ENCODE peak calls at places on chromosomes 11 and 22, in four cellular contexts. J is heart right ventricle, I is tibial artery, O is colonic mucosa. P is an unnamed sample.

GRCh38 chr11:121892131-121892681 is 223.8 kb downstream of the BLID start:
- DNase-seq in O (no peak), I (no peak), J (peak; percentile 33), P (no peak)

GRCh38 chr22:45720875-45721378 is 49.3 kb downstream of the ATXN10 start:
- DNase-seq in O (no peak), I (no peak), J (no peak), P (no peak)

GRCh38 chr11:96222102-96222501 is 120.9 kb downstream of the MAML2 start:
- DNase-seq in I (no peak), O (no peak), J (no peak), P (no peak)

GRCh38 chr22:41092023-41092817 is at the start of gene EP300:
- DNase-seq in J (peak; percentile 84), I (peak; percentile 93), O (peak; percentile 89), P (peak; percentile 48)

GRCh38 chr22:17785185-17786184 is 11.2 kb upstream of the BID start:
- DNase-seq in J (peak; percentile 62), O (peak; percentile 84), I (peak; percentile 46), P (peak; percentile 47)

GRCh38 chr11:117792992-117793391 is 4.0 kb downstream of the DSCAML1 start:
- DNase-seq in J (no peak), I (no peak), O (no peak), P (no peak)

GRCh38 chr11:100964400-100964799 is 165.2 kb downstream of the PGR start:
- DNase-seq in J (no peak), O (no peak), I (no peak), P (no peak)

GRCh38 chr22:23012081-23012622 is 58.2 kb upstream of the GNAZ start:
- DNase-seq in I (no peak), J (no peak), O (no peak), P (no peak)

GRCh38 chr11:87281496-87281895 is 243.8 kb downstream of the TMEM135 start:
- DNase-seq in O (no peak), I (no peak), J (no peak), P (no peak)

GRCh38 chr22:46465793-46466192 is 71.6 kb downstream of the CELSR1 start:
- DNase-seq in O (no peak), I (no peak), J (no peak), P (no peak)

GRCh38 chr11:65498042-65498726 is 661 bp upstream of the MALAT1 start:
- DNase-seq in I (peak; percentile 60), O (no peak), J (no peak), P (peak; percentile 46)

GRCh38 chr22:40247976-40248375 is 70.3 kb downstream of the TNRC6B start:
- DNase-seq in O (no peak), I (no peak), J (no peak), P (no peak)

GRCh38 chr22:46561435-46561905 is 24.1 kb upstream of the CELSR1 start:
- DNase-seq in J (no peak), O (no peak), I (no peak), P (no peak)

GRCh38 chr11:111978028-111978771 is 41.1 kb downstream of the DIXDC1 start:
- DNase-seq in I (peak; percentile 85), O (peak; percentile 36), J (peak; percentile 28), P (no peak)

GRCh38 chr11:43789700-43790443 is 90.8 kb upstream of the ALKBH3 start:
- DNase-seq in J (no peak), I (no peak), O (no peak), P (no peak)

GRCh38 chr11:36196476-36197099 is 92.6 kb downstream of the COMMD9 start:
- DNase-seq in O (no peak), I (no peak), J (no peak), P (no peak)

GRCh38 chr11:86177319-86177718 is 67.2 kb upstream of the EED start:
- DNase-seq in I (no peak), O (no peak), J (no peak), P (no peak)

GRCh38 chr11:16778876-16779275 is 40.4 kb downstream of the C11orf58 start:
- DNase-seq in J (no peak), I (no peak), O (no peak), P (no peak)

GRCh38 chr22:37526376-37526775 is 7.2 kb upstream of the CARD10 start:
- DNase-seq in J (no peak), O (no peak), I (no peak), P (no peak)

GRCh38 chr22:18035740-18036139 is 11.4 kb upstream of the MICAL3 start:
- DNase-seq in O (no peak), J (no peak), I (no peak), P (no peak)

GRCh38 chr11:30006876-30007275 is 10.0 kb downstream of the KCNA4 start:
- DNase-seq in J (no peak), I (no peak), O (no peak), P (no peak)

GRCh38 chr11:73415854-73416615 is 39.8 kb downstream of the RELT start:
- DNase-seq in O (no peak), I (no peak), J (no peak), P (no peak)

GRCh38 chr22:50532353-50532700 is 2.5 kb upstream of the TYMP start:
- DNase-seq in J (peak; percentile 61), O (no peak), I (no peak), P (no peak)

GRCh38 chr11:69951821-69952590 is 126.1 kb upstream of the ANO1 start:
- DNase-seq in O (no peak), J (peak; percentile 2), I (no peak), P (no peak)

GRCh38 chr11:69949327-69949726 is 128.8 kb upstream of the ANO1 start:
- DNase-seq in J (no peak), I (peak; percentile 35), O (no peak), P (no peak)

GRCh38 chr11:69948256-69949141 is 129.3 kb upstream of the FGF3 start:
- DNase-seq in O (peak; percentile 61), J (peak; percentile 10), I (no peak), P (no peak)

GRCh38 chr11:69950621-69951020 is 127.5 kb upstream of the ANO1 start:
- DNase-seq in I (no peak), J (no peak), O (no peak), P (no peak)

DNA sequence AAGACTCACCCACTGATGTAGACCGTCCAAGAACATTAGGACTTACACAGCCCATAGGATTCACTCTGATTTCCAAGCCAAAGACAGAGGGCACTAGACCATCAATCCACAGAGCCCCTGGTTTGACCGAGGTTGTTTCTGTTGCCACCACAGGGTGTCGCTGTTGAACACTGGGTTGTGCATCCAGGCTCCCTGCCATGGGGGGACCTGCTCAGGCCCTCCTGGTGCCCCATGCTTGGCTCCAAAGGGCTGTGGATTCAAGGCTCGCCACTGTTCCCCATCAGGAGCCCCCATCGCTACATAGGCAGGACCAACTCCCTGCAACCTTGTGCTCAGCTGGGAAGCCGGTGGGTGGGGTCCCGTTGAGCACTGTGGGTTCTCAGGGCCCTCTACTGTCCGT is 128.0 kb upstream of the ANO1 start:
- DNase-seq in O (peak; percentile 50), I (no peak), J (no peak), P (no peak)
- TF ChIP-seq CTCF in O (no peak), I (peak; percentile 34), J (peak; percentile 49), P (no peak)

GRCh38 chr11:78150754-78151153 is 11.3 kb upstream of the ALG8 start:
- DNase-seq in I (no peak), J (no peak), O (no peak), P (no peak)

GRCh38 chr11:78150346-78150745 is 10.9 kb upstream of the ALG8 start:
- DNase-seq in J (no peak), I (no peak), O (no peak), P (no peak)

GRCh38 chr11:78151804-78152203 is 12.4 kb upstream of the ALG8 start:
- DNase-seq in I (no peak), J (no peak), O (no peak), P (no peak)

GRCh38 chr11:78147807-78148206 is 8.4 kb upstream of the ALG8 start:
- DNase-seq in O (no peak), J (no peak), I (no peak), P (no peak)

DNA sequence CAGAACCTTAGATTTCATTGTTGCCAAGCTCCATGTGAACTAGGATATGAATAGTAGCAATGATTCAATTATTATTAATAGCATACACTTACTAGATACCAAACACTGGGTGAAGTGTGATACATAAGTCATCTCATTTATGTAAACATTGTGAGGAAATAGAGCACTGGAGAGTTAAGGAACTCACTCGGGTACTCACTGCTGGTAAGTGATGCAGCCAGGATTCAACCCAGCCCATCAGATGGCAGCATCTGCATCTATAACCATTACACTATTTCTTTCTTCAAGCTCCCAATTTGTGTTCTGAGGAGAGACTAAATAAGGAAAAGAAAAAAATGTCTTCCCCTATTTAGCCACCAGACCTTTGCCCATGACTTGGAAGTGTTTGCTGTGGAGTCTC is 10.2 kb upstream of the ALG8 start:
- DNase-seq in I (peak; percentile 65), J (no peak), O (no peak), P (no peak)
- TF ChIP-seq CTCF in I (peak; percentile 56), J (peak; percentile 63), O (no peak), P (no peak)

DNA sequence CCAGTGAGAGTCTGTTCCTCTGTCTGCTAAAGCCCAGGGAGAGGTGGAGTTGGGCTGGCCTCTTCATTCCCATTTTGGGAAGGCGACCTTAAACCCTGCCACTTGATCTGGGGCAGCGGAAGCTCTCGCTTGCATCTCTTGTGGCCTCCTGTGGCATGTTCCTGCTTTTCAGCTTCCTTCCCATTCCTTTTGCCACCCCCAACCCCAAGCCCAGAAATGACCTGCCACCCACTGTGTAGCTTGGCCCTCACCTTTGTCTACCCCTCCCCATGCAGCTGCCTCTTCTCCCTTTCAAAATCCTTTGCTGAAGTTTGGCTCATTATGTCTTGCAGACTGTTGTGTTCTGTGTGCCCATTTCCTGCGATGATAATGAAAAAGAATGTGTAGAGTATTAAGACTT is 110.2 kb downstream of the DBX1 start:
- DNase-seq in O (no peak), I (no peak), J (no peak), P (no peak)
- TF ChIP-seq CTCF in O (no peak), I (no peak), J (no peak), P (no peak)

DNA sequence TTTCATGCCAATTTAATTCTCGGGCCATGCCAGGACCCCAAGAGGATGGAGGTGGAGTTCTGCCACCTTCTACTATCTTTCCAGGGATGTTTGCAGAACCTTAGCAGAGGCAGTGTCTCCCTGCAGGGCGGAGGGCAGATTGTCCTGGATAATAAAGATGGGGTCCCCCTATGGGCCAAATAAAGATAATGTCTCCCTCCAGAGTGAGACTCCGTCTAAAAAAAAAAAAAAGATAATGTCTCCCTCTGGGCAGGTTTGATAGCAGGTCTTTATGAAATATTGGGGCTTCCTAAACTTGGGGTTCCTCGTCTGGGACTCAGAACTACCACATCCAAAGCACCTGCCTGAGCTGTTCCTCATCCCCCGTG is 27.2 kb upstream of the SYT8 start:
- DNase-seq in O (no peak), I (no peak), J (no peak), P (no peak)
- TF ChIP-seq CTCF in O (no peak), I (no peak), J (no peak), P (no peak)

GRCh38 chr11:128521697-128522062 is 65.7 kb downstream of the ETS1 start:
- DNase-seq in J (peak; percentile 37), O (no peak), I (no peak), P (no peak)

GRCh38 chr11:128518493-128519207 is 68.7 kb downstream of the ETS1 start:
- DNase-seq in I (no peak), O (no peak), J (no peak), P (no peak)

GRCh38 chr11:128520886-128521696 is 66.3 kb downstream of the ETS1 start:
- DNase-seq in J (no peak), O (no peak), I (no peak), P (no peak)

GRCh38 chr11:128519353-128519752 is 68.0 kb downstream of the ETS1 start:
- DNase-seq in O (no peak), I (no peak), J (no peak), P (no peak)

GRCh38 chr11:128520206-128520885 is 67.0 kb downstream of the ETS1 start:
- DNase-seq in I (no peak), O (no peak), J (no peak), P (no peak)
- TF ChIP-seq CTCF in I (no peak), O (no peak), J (peak; percentile 17), P (no peak)

GRCh38 chr22:30649430-30650007 is 13.9 kb downstream of the SLC35E4 start:
- DNase-seq in J (no peak), I (peak; percentile 52), O (peak; percentile 85), P (peak; percentile 25)
- TF ChIP-seq CTCF in J (no peak), I (no peak), O (no peak), P (no peak)